ENCODE peak calls at places on chromosomes 7 and 10, in seven cellular contexts. Q, F, V, E, K, G and B are unnamed samples.

GRCh38 chr7:7479275-7479674 is 56.4 kb downstream of the COL28A1 start:
- DNase-seq in Q (no peak), F (no peak), V (no peak), E (no peak), K (no peak), G (no peak), B (no peak)

GRCh38 chr10:63003816-63004453 is 129.2 kb upstream of the NRBF2 start:
- DNase-seq in Q (peak), F (no peak), V (no peak), E (no peak), K (peak), G (no peak), B (no peak)

GRCh38 chr7:121519548-121520521 is 123.7 kb upstream of the FAM3C start:
- DNase-seq in Q (no peak), F (no peak), V (peak), E (no peak), K (no peak), G (no peak), B (no peak)

GRCh38 chr7:130941322-130942210 is 207.6 kb upstream of the KLF14 start:
- DNase-seq in Q (no peak), F (peak), V (no peak), E (no peak), K (peak), G (peak), B (no peak)

GRCh38 chr7:11434371-11434770 is 397.6 kb downstream of the THSD7A start:
- DNase-seq in Q (no peak), F (no peak), V (no peak), E (no peak), K (no peak), G (no peak), B (no peak)

GRCh38 chr10:47370878-47371277 is 13.2 kb downstream of the ZNF488 start:
- DNase-seq in Q (no peak), F (no peak), V (no peak), E (no peak), K (no peak), G (no peak), B (no peak)

GRCh38 chr7:16299853-16300252 is 121.5 kb downstream of the CRPPA start:
- DNase-seq in Q (no peak), F (no peak), V (no peak), E (no peak), K (no peak), G (no peak), B (no peak)

GRCh38 chr10:6498771-6499170 is 81.3 kb downstream of the PRKCQ start:
- DNase-seq in Q (no peak), F (no peak), V (no peak), E (no peak), K (no peak), G (no peak), B (no peak)

GRCh38 chr10:5046410-5046809 is 42.8 kb upstream of the AKR1C2 start:
- DNase-seq in Q (no peak), F (no peak), V (no peak), E (no peak), K (no peak), G (peak), B (no peak)

GRCh38 chr7:42076870-42077269 is 160.1 kb downstream of the GLI3 start:
- DNase-seq in Q (no peak), F (no peak), V (no peak), E (no peak), K (no peak), G (no peak), B (no peak)

GRCh38 chr7:127776776-127777390 is 124.9 kb downstream of the SND1 start:
- DNase-seq in Q (no peak), F (no peak), V (no peak), E (no peak), K (no peak), G (no peak), B (no peak)

GRCh38 chr10:99917963-99918825 is 91.6 kb downstream of the DNMBP start:
- DNase-seq in Q (no peak), F (peak), V (peak), E (no peak), K (no peak), G (peak), B (no peak)

GRCh38 chr7:47941136-47941844 is 7.0 kb downstream of the PKD1L1 start:
- DNase-seq in Q (no peak), F (no peak), V (no peak), E (no peak), K (no peak), G (peak), B (no peak)

GRCh38 chr10:71512794-71513379 is 116.2 kb downstream of the CDH23 start:
- DNase-seq in Q (peak), F (no peak), V (no peak), E (no peak), K (no peak), G (peak), B (no peak)

GRCh38 chr7:21261627-21262564 is 166.0 kb upstream of the SP4 start:
- DNase-seq in Q (peak), F (peak), V (no peak), E (peak), K (peak), G (no peak), B (peak)

GRCh38 chr10:35336921-35337741 is 822 bp downstream of the CCNY start:
- DNase-seq in Q (no peak), F (peak), V (peak), E (no peak), K (no peak), G (peak), B (no peak)

GRCh38 chr10:132696728-132697567 is 89.0 kb downstream of the NKX6-2 start:
- DNase-seq in Q (no peak), F (no peak), V (peak), E (no peak), K (no peak), G (no peak), B (no peak)

GRCh38 chr7:98881561-98882315 is 3.4 kb downstream of the TRRAP start:
- DNase-seq in Q (no peak), F (no peak), V (no peak), E (no peak), K (no peak), G (no peak), B (no peak)

GRCh38 chr7:95404316-95404715 is 8.1 kb upstream of the PON3 start:
- DNase-seq in Q (no peak), F (no peak), V (peak), E (no peak), K (no peak), G (no peak), B (no peak)

GRCh38 chr7:9719303-9719702 is 1254.4 kb upstream of the PHF14 start:
- DNase-seq in Q (no peak), F (no peak), V (no peak), E (no peak), K (no peak), G (no peak), B (no peak)

GRCh38 chr10:21514808-21515580 is 10.5 kb downstream of the SKIDA1 start:
- DNase-seq in Q (no peak), F (no peak), V (no peak), E (no peak), K (no peak), G (no peak), B (no peak)

GRCh38 chr7:75017832-75018231 is 53.3 kb downstream of the CASTOR2 start:
- DNase-seq in Q (no peak), F (no peak), V (no peak), E (no peak), K (no peak), G (no peak), B (no peak)

GRCh38 chr10:113680172-113681111 is 730 bp downstream of the CASP7 start:
- DNase-seq in Q (no peak), F (peak), V (peak), E (no peak), K (peak), G (peak), B (no peak)

GRCh38 chr7:30912986-30913671 is 1.5 kb downstream of the AQP1 start:
- DNase-seq in Q (no peak), F (no peak), V (no peak), E (no peak), K (no peak), G (no peak), B (no peak)

GRCh38 chr7:38822556-38822955 is 86.4 kb downstream of the VPS41 start:
- DNase-seq in Q (no peak), F (no peak), V (no peak), E (no peak), K (no peak), G (no peak), B (no peak)

GRCh38 chr7:106979551-106980357 is 64.8 kb upstream of the PRKAR2B start:
- DNase-seq in Q (no peak), F (no peak), V (no peak), E (no peak), K (peak), G (no peak), B (no peak)

GRCh38 chr10:100731603-100732596 is 13.5 kb upstream of the PAX2 start:
- DNase-seq in Q (no peak), F (no peak), V (no peak), E (no peak), K (no peak), G (no peak), B (no peak)

DNA sequence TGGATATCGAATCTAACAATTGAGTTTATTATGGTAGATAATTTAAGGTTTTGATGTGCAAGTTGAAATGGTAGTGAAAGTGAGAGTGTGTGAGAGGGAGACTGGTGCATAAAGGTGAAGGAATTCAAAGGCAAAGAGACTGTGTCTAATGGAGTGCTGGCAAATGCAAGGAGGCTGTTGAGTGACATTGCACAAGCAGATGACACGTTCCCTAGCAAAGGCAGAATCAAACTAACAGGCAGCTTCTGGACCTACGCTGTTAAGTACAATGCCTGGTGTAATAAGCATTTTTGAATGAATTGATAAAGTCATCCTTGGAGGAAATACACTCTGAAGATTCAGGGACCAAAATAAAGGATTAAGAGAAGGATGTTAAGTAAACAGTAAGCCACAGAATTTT is 11.7 kb upstream of the GPR141 start:
- DNase-seq in Q (no peak), F (no peak), V (no peak), E (no peak), K (no peak), G (no peak), B (no peak)
- TF ChIP-seq POLR2AphosphoS5 in Q (no peak), F (no peak), V (no peak), E (no peak), K (no peak), G (no peak), B (no peak)

GRCh38 chr10:75887369-75887768 is 455.9 kb downstream of the LRMDA start:
- DNase-seq in Q (no peak), F (no peak), V (no peak), E (no peak), K (no peak), G (no peak), B (no peak)
- TF ChIP-seq POLR2A in Q (no peak), F (no peak), V (no peak), E (no peak), K (no peak), G (no peak), B (no peak)

DNA sequence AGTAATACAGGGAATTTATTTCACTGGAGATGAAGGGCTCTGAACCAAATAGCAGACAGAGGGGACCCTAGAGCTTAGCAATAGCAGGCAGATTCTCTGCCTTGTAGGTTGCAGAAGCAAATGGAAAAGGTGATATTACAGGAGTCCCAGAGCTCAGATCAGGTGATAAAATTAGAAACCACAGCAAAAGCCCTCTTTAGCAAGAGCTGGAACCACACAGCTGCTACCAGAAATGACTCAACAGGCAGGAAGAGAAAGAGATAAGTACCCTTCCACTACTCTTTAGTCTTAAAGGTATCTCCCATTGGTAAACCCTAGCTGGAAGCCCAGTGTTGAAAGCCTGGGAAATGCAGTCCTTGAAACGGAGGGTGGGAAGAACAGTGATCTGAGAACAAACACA is 535.6 kb upstream of the GHITM start:
- DNase-seq in Q (no peak), F (no peak), V (no peak), E (no peak), K (no peak), G (no peak), B (peak)
- TF ChIP-seq POLR2AphosphoS5 in Q (no peak), F (no peak), V (no peak), E (no peak), K (no peak), G (no peak), B (no peak)

GRCh38 chr7:134785842-134786241 is 6.4 kb downstream of the CALD1 start:
- DNase-seq in Q (no peak), F (no peak), V (no peak), E (no peak), K (no peak), G (no peak), B (no peak)

GRCh38 chr7:134782121-134782623 is 2.7 kb downstream of the CALD1 start:
- DNase-seq in Q (no peak), F (no peak), V (no peak), E (no peak), K (no peak), G (no peak), B (no peak)

GRCh38 chr7:134783294-134784069 is 4.0 kb downstream of the CALD1 start:
- DNase-seq in Q (no peak), F (no peak), V (no peak), E (no peak), K (no peak), G (no peak), B (no peak)

GRCh38 chr7:134787064-134787463 is 7.6 kb downstream of the CALD1 start:
- DNase-seq in Q (no peak), F (no peak), V (no peak), E (no peak), K (no peak), G (no peak), B (no peak)

DNA sequence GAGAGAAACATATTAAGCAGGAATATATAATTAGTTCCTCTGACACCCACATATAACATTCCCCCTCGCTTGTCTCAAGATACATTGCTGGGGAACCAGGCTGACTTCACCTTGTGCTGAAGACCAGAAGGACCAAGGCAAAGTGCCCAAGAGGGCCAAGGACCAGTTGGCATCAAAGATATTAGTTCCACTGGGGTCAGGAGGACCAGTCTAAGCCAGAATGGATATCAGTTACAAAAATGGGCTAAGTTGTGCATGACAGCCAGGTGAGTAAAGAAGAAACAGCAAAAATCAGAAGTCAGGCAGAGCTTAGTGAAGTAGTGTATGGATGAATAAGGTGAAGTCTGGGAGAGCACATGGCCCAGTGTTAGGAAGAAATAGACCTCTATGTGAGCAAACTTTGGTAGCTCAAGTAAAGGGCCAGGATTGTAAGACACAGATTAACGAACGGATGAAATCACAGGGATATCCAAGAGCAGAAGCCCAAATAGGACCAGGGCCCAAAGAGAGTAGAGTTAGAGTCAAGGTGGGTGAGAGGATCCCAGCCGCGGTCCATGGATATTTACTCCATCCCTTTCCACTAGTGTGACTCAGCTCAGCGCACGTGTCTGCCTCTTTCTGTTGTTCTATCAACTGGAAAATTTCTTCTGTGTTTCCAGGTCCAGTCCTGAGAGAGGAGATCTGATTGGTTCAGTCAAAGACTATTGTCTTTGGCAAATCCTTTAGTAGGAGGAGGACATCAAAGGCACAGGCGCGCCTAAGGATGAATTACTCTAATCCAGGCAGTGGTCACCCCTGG is 5.0 kb downstream of the CALD1 start:
- DNase-seq in Q (no peak), F (no peak), V (no peak), E (no peak), K (no peak), G (no peak), B (no peak)
- TF ChIP-seq POLR2A in Q (no peak), F (no peak), V (no peak), E (no peak), K (no peak), G (no peak), B (no peak)

GRCh38 chr7:101402081-101402779 is 39.6 kb downstream of the COL26A1 start:
- DNase-seq in Q (no peak), F (no peak), V (no peak), E (no peak), K (no peak), G (no peak), B (no peak)
- TF ChIP-seq POLR2AphosphoS5 in Q (no peak), F (no peak), V (no peak), E (no peak), K (no peak), G (no peak), B (no peak)

GRCh38 chr7:2520808-2521146 is 1.2 kb downstream of the LFNG start:
- DNase-seq in Q (no peak), F (peak), V (no peak), E (no peak), K (no peak), G (no peak), B (no peak)

GRCh38 chr7:2518101-2518500 is 1.5 kb upstream of the LFNG start:
- DNase-seq in Q (no peak), F (peak), V (no peak), E (no peak), K (no peak), G (no peak), B (no peak)

GRCh38 chr7:2520131-2520807 is 695 bp downstream of the LFNG start:
- DNase-seq in Q (no peak), F (peak), V (no peak), E (no peak), K (peak), G (peak), B (no peak)

GRCh38 chr7:2518737-2519118 is 846 bp upstream of the LFNG start:
- DNase-seq in Q (no peak), F (no peak), V (no peak), E (no peak), K (peak), G (no peak), B (no peak)

GRCh38 chr7:2519119-2519930 is at the start of gene LFNG:
- DNase-seq in Q (peak), F (peak), V (peak), E (peak), K (peak), G (peak), B (peak)
- TF ChIP-seq POLR2A in Q (peak), F (peak), V (no peak), E (peak), K (no peak), G (peak), B (no peak)

DNA sequence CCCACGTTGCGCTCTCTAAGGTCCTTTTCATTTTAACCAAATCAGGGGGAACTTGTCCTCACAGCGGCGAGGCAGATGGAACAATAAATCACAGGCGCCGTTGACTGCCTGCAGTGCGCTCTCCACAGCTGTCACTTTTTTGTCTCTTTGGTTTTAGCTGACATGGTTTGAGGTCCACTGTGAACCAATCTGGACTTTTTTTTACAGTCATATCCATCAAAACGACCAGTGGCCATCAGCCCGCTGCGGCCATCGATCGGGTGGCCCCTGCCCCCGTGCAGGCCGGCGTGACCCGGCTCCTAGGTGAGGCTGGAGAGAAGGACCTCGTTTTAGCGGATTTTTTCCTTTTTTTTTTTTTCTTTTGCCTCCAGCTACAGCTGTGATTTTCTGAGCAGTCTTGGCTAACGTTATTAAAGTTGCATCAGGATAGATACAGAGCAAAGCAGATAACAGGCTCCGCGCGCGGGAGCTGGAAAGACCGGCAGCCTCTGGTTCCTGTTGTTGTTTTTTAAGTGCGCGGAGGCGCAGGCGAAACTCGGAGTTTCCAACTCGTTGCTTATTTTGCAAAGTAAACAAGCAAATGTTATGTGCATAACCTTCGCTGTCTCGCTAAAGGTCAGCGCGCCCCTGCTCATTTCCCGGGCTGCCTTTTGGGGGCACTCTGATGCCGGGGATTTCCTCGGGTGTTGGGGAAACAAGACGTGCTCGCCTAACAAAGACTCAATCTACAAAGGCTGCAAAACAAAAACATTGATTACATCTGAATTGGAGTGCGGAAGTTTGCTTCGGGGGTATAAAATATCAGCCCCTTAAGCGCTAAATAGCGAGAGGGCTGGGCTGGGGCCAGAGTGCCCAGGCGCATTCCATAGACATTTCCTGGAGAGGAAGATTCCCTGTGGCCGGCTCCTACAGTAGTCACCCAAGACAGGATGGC is 414.9 kb upstream of the MKI67 start:
- DNase-seq in Q (no peak), F (peak), V (no peak), E (no peak), K (no peak), G (no peak), B (no peak)
- TF ChIP-seq POLR2AphosphoS5 in Q (no peak), F (no peak), V (no peak), E (no peak), K (no peak), G (no peak), B (no peak)

DNA sequence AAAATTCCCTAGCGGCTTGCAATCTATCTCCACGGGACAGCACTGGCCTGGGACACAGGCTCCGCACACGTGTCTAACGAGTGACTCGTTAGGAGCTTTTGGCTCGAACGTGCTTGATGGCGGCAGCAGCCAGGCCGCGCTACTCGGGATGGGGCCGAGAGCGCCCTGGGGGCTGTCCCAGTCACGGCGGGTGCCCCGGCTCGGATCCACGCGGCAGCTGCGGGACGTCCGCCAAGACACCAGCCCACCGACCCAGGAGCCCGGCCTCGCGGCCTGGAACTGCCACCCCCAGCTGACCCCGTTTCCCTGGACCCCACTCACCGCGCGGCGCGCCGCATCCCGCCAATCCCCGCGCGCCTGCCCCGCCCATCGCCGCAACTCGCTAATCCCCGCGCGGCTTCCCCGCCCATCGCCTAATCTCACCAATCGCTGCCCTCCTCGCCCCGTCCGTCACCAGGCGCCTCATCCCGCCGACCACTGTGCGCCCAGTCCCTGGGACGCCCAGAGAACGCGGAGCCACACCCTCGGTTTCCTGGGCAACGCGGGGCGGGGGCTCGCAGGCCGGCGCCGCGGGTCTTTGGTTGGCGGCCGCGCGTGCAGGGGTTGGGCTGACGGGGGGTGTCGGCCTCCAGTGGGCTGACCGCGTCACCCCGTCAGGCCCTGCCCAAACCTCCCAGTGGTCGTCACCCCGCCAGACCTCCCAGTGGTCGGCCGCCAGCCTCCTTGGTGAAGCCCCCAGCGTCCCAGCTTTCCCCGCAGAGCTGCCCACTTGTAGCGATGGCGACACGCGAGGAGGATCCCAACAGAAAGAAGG is at the start of gene POLD2:
- DNase-seq in Q (peak), F (peak), V (peak), E (peak), K (peak), G (peak), B (peak)
- TF ChIP-seq POLR2A in Q (peak), F (peak), V (peak), E (peak), K (peak), G (peak), B (peak)